ENCODE peak calls at places on chromosomes 6 and 20, in five cellular contexts. I is HCT116, U is endothelial cell, A is omental fat pad, B is nephron progenitor cell. X is an unnamed sample.

GRCh38 chr6:148530394-148530923 is 187.8 kb downstream of the SASH1 start:
- DNase-seq in I (no peak), U (no peak), A (no peak), B (no peak), X (no peak)

GRCh38 chr20:46122071-46122470 is 4.0 kb downstream of the CD40 start:
- DNase-seq in I (no peak), U (no peak), A (no peak), B (no peak), X (no peak)

GRCh38 chr20:60262967-60263603 is 304.9 kb downstream of the CDH26 start:
- DNase-seq in I (no peak), U (peak; percentile 62), A (no peak), B (peak; percentile 42), X (peak; percentile 20)

GRCh38 chr6:20117474-20117873 is 94.8 kb downstream of the MBOAT1 start:
- DNase-seq in I (no peak), U (no peak), A (no peak), B (no peak), X (no peak)

GRCh38 chr6:64250126-64250525 is 614.5 kb downstream of the PHF3 start:
- DNase-seq in I (no peak), U (no peak), A (no peak), B (no peak), X (no peak)

GRCh38 chr20:5973172-5973571 is 22.7 kb downstream of the MCM8 start:
- DNase-seq in I (no peak), U (no peak), A (no peak), B (no peak), X (no peak)

GRCh38 chr6:75893058-75893775 is 144.2 kb downstream of the MYO6 start:
- DNase-seq in I (peak; percentile 63), U (no peak), A (no peak), B (peak; percentile 24), X (no peak)

GRCh38 chr6:2766767-2767314 is 1.6 kb downstream of the WRNIP1 start:
- DNase-seq in I (no peak), U (no peak), A (no peak), B (no peak), X (no peak)

GRCh38 chr20:50523552-50524167 is 13.5 kb downstream of the PTPN1 start:
- DNase-seq in I (no peak), U (no peak), A (no peak), B (no peak), X (no peak)

GRCh38 chr6:4256969-4257368 is 121.6 kb upstream of the ECI2 start:
- DNase-seq in I (no peak), U (no peak), A (no peak), B (no peak), X (no peak)

GRCh38 chr20:2814076-2814475 is 711 bp upstream of the C20orf141 start:
- DNase-seq in I (no peak), U (no peak), A (no peak), B (no peak), X (no peak)

GRCh38 chr20:20365593-20365992 is 2.3 kb upstream of the INSM1 start:
- DNase-seq in I (no peak), U (no peak), A (no peak), B (no peak), X (no peak)

GRCh38 chr6:47112311-47112710 is 70.2 kb upstream of the ADGRF1 start:
- DNase-seq in I (no peak), U (no peak), A (no peak), B (no peak), X (no peak)

GRCh38 chr6:64477311-64477850 is 841.8 kb downstream of the PHF3 start:
- DNase-seq in I (no peak), U (no peak), A (no peak), B (no peak), X (no peak)

GRCh38 chr6:138805431-138805830 is 9.5 kb downstream of the ECT2L start:
- DNase-seq in I (no peak), U (no peak), A (no peak), B (no peak), X (no peak)

GRCh38 chr6:108711831-108712230 is 136.4 kb upstream of the ARMC2 start:
- DNase-seq in I (no peak), U (no peak), A (no peak), B (no peak), X (no peak)

GRCh38 chr6:170074907-170075306 is 216.0 kb downstream of the DLL1 start:
- DNase-seq in I (no peak), U (no peak), A (no peak), B (no peak), X (no peak)

GRCh38 chr6:135546680-135547418 is 49.3 kb upstream of the AHI1 start:
- DNase-seq in I (no peak), U (no peak), A (no peak), B (no peak), X (no peak)

GRCh38 chr20:44683263-44684046 is 31.7 kb upstream of the CCN5 start:
- DNase-seq in I (peak; percentile 59), U (peak; percentile 75), A (no peak), B (peak; percentile 64), X (peak; percentile 44)

GRCh38 chr6:50850860-50851259 is 32.2 kb downstream of the TFAP2B start:
- DNase-seq in I (no peak), U (no peak), A (no peak), B (no peak), X (no peak)

GRCh38 chr6:3517350-3517749 is 60.5 kb upstream of the SLC22A23 start:
- DNase-seq in I (no peak), U (no peak), A (no peak), B (no peak), X (no peak)

GRCh38 chr6:3309391-3310050 is 50.8 kb downstream of the PSMG4 start:
- DNase-seq in I (no peak), U (no peak), A (peak; percentile 18), B (no peak), X (no peak)

GRCh38 chr6:3759656-3760245 is 8.2 kb upstream of the PXDC1 start:
- DNase-seq in I (no peak), U (no peak), A (no peak), B (no peak), X (no peak)

GRCh38 chr6:155227076-155227475 is 36.7 kb upstream of the CLDN20 start:
- DNase-seq in I (no peak), U (no peak), A (no peak), B (no peak), X (no peak)

GRCh38 chr20:31815408-31816188 is 3.6 kb upstream of the MYLK2 start:
- DNase-seq in I (no peak), U (no peak), A (no peak), B (no peak), X (no peak)

GRCh38 chr6:1144842-1145755 is 166.8 kb upstream of the FOXQ1 start:
- DNase-seq in I (no peak), U (no peak), A (no peak), B (peak; percentile 22), X (no peak)

GRCh38 chr20:64226686-64227576 is 28.6 kb upstream of the PCMTD2 start:
- DNase-seq in I (no peak), U (no peak), A (no peak), B (no peak), X (no peak)

GRCh38 chr6:160520043-160520904 is 143.8 kb downstream of the LPA start:
- DNase-seq in I (no peak), U (peak; percentile 87), A (peak; percentile 67), B (peak; percentile 89), X (peak; percentile 83)
- TF ChIP-seq CTCF in I (peak; percentile 67), U (peak; percentile 51), A (peak; percentile 93), B (no peak), X (peak; percentile 45)

GRCh38 chr6:43796910-43797890 is 27.2 kb downstream of the VEGFA start:
- DNase-seq in I (no peak), U (no peak), A (no peak), B (no peak), X (no peak)
- TF ChIP-seq CTCF in I (no peak), U (no peak), A (no peak), B (no peak), X (no peak)

GRCh38 chr6:38937839-38938613 is 110.6 kb upstream of the GLP1R start:
- DNase-seq in I (no peak), U (no peak), A (no peak), B (no peak), X (no peak)

GRCh38 chr6:38938741-38939140 is 109.8 kb upstream of the GLP1R start:
- DNase-seq in I (no peak), U (no peak), A (no peak), B (no peak), X (no peak)

GRCh38 chr6:38944655-38945279 is 103.8 kb upstream of the GLP1R start:
- DNase-seq in I (no peak), U (no peak), A (no peak), B (no peak), X (no peak)

GRCh38 chr6:38942442-38942841 is 106.1 kb upstream of the GLP1R start:
- DNase-seq in I (no peak), U (no peak), A (no peak), B (no peak), X (no peak)

DNA sequence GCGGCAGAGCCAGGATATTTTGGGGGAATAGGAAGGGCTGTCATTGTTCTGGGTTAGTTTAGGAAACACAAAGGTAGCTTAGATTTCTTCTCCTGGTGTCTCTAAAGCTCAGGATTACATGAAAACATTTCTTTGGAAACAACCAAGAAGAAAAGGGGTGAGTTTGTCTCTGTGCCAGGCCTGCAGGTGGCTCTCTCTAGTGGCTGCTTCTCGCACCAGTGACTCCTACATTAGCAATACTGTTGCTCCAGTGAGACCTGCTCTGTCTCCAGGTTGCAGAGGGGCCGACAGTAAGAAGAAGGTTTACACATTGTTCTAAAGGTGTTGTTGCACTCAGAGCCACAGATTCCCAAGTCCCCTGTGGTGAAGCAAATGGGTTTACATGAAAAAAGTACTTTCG is 104.6 kb upstream of the GLP1R start:
- DNase-seq in I (no peak), U (no peak), A (no peak), B (no peak), X (no peak)
- TF ChIP-seq CTCF in I (no peak), U (no peak), A (no peak), B (peak; percentile 6), X (no peak)

DNA sequence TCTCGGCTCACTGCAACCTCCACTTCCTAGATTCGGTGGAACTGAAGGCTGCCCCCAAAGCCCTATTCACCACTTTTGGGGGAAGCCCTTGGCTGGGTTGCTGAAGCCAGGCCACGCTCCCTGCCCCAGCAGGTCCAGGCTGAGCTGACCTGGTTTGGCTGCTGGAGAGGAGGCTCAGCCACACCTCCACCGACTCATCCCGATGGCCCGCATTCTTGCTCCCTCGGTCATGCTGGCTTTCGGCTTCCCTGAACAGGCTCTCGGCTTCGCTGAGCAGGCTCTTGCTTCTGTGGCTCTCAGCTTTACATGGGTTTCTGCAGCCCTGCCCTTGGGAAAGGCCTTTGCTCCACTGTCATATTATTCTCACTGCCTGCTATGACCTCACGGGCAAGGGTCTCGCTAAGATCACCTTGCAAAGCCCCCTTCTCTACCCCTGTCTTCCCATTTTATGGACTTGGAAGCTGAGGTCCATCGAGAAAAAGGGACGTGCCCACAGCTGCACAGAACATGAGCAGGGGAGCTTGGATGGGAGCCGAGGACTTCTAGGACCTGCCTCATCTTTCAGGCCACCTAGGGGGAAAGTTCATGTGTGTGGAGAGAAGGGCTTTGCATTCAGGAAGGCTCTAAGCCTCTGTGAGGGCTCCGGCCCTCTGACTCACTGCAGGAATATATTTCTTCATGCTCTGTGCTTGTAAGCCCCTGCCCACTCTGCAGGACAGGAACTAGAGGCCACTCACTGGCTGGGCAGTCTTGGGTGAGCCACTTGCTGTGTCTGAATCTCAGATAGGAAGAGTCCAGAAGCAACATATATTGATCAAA is 15.6 kb downstream of the ARHGAP40 start:
- DNase-seq in I (no peak), U (no peak), A (no peak), B (no peak), X (no peak)
- TF ChIP-seq CTCF in I (no peak), U (no peak), A (no peak), B (no peak), X (no peak)